ENCODE peak calls at places on chromosomes 1 and 21, in nine cellular contexts. G is GM12891; Y is Kasumi-1; F is non-pigmented ciliary epithelial cell; O is activated CD8-positive, alpha-beta memory T cell treated with anti-CD3 and anti-CD28 coated beads, Interleukin-2, amount 50 U/mL, for 48 hours; R is anterior cingulate cortex; W is body of pancreas; S is NCI-H2081; Q is CD8-positive, alpha-beta memory T cell. L is an unnamed sample.

GRCh38 chr1:118484893-118485292 is 299.9 kb upstream of the SPAG17 start:
- DNase-seq in G (no peak), Y (no peak), F (no peak), O (no peak), R (no peak), W (no peak), S (no peak), Q (no peak), L (no peak)

GRCh38 chr1:61011514-61012263 is 70.7 kb upstream of the NFIA start:
- DNase-seq in G (no peak), Y (no peak), F (no peak), O (no peak), R (no peak), W (no peak), S (peak), Q (no peak), L (no peak)

GRCh38 chr1:109762821-109763645 is 690 bp downstream of the EPS8L3 start:
- DNase-seq in G (no peak), Y (peak), F (peak), O (peak), R (no peak), W (peak), S (no peak), Q (no peak), L (no peak)

GRCh38 chr1:38680801-38681510 is 178.6 kb downstream of the RRAGC start:
- DNase-seq in G (no peak), Y (no peak), F (no peak), O (no peak), R (no peak), W (no peak), S (no peak), Q (no peak), L (no peak)

GRCh38 chr1:164735315-164736052 is 176.5 kb downstream of the PBX1 start:
- DNase-seq in G (no peak), Y (no peak), F (peak), O (no peak), R (peak), W (no peak), S (no peak), Q (no peak), L (no peak)

GRCh38 chr1:34858901-34859441 is 578 bp downstream of the SMIM12 start:
- DNase-seq in G (peak), Y (peak), F (no peak), O (peak), R (no peak), W (no peak), S (no peak), Q (peak), L (peak)

GRCh38 chr1:24110642-24111263 is 1.2 kb downstream of the MYOM3 start:
- DNase-seq in G (no peak), Y (no peak), F (no peak), O (no peak), R (no peak), W (no peak), S (no peak), Q (no peak), L (no peak)

GRCh38 chr1:94560333-94560732 is 18.8 kb upstream of the F3 start:
- DNase-seq in G (no peak), Y (no peak), F (no peak), O (no peak), R (no peak), W (no peak), S (no peak), Q (no peak), L (no peak)

GRCh38 chr1:17912491-17912890 is 157.4 kb downstream of the ACTL8 start:
- DNase-seq in G (no peak), Y (no peak), F (no peak), O (no peak), R (no peak), W (no peak), S (no peak), Q (no peak), L (no peak)

GRCh38 chr1:160416369-160416768 is 16.0 kb downstream of the VANGL2 start:
- DNase-seq in G (no peak), Y (peak), F (no peak), O (no peak), R (no peak), W (no peak), S (peak), Q (no peak), L (no peak)

GRCh38 chr1:58812926-58813325 is 29.1 kb upstream of the JUN start:
- DNase-seq in G (no peak), Y (no peak), F (no peak), O (no peak), R (no peak), W (no peak), S (no peak), Q (peak), L (peak)

GRCh38 chr1:3049164-3049563 is 19.8 kb upstream of the PRDM16 start:
- DNase-seq in G (no peak), Y (no peak), F (no peak), O (peak), R (no peak), W (no peak), S (no peak), Q (no peak), L (no peak)

GRCh38 chr1:197127513-197127912 is 19.0 kb downstream of the ASPM start:
- DNase-seq in G (no peak), Y (no peak), F (no peak), O (no peak), R (no peak), W (no peak), S (no peak), Q (no peak), L (no peak)

GRCh38 chr1:201667479-201667878 is 128.6 kb downstream of the NAV1 start:
- DNase-seq in G (no peak), Y (no peak), F (no peak), O (no peak), R (no peak), W (no peak), S (no peak), Q (no peak), L (no peak)

GRCh38 chr1:86701731-86702130 is 2.6 kb upstream of the SH3GLB1 start:
- DNase-seq in G (no peak), Y (no peak), F (no peak), O (no peak), R (no peak), W (no peak), S (no peak), Q (no peak), L (no peak)

GRCh38 chr1:11145741-11146140 is 43.4 kb upstream of the ANGPTL7 start:
- DNase-seq in G (no peak), Y (no peak), F (no peak), O (no peak), R (no peak), W (no peak), S (no peak), Q (no peak), L (no peak)

GRCh38 chr1:150288382-150288781 is 5.3 kb upstream of the MRPS21 start:
- DNase-seq in G (no peak), Y (no peak), F (no peak), O (no peak), R (no peak), W (no peak), S (no peak), Q (no peak), L (no peak)

GRCh38 chr1:26696645-26697440 is 1.0 kb downstream of the ARID1A start:
- DNase-seq in G (no peak), Y (no peak), F (no peak), O (peak), R (peak), W (peak), S (no peak), Q (peak), L (peak)

GRCh38 chr1:209260146-209260545 is 323.4 kb upstream of the CAMK1G start:
- DNase-seq in G (no peak), Y (no peak), F (no peak), O (no peak), R (no peak), W (no peak), S (no peak), Q (no peak), L (no peak)

GRCh38 chr1:41512701-41513387 is 28.4 kb upstream of the EDN2 start:
- DNase-seq in G (no peak), Y (no peak), F (no peak), O (no peak), R (no peak), W (no peak), S (no peak), Q (no peak), L (no peak)

GRCh38 chr1:199205740-199206139 is 566.9 kb downstream of the PTPRC start:
- DNase-seq in G (no peak), Y (no peak), F (no peak), O (no peak), R (no peak), W (no peak), S (peak), Q (no peak), L (no peak)

GRCh38 chr21:31282095-31282709 is 61.9 kb downstream of the TIAM1 start:
- DNase-seq in G (no peak), Y (no peak), F (peak), O (no peak), R (no peak), W (no peak), S (no peak), Q (no peak), L (no peak)

GRCh38 chr1:14817223-14818170 is 219.0 kb downstream of the KAZN start:
- DNase-seq in G (no peak), Y (no peak), F (no peak), O (no peak), R (no peak), W (no peak), S (no peak), Q (no peak), L (no peak)

GRCh38 chr1:38138498-38139233 is 92.1 kb upstream of the POU3F1 start:
- DNase-seq in G (no peak), Y (no peak), F (peak), O (no peak), R (peak), W (peak), S (peak), Q (no peak), L (no peak)

GRCh38 chr1:166197141-166197540 is 30.3 kb upstream of the FAM78B start:
- DNase-seq in G (no peak), Y (no peak), F (no peak), O (no peak), R (no peak), W (peak), S (no peak), Q (no peak), L (no peak)

GRCh38 chr1:101302831-101303511 is 66.2 kb downstream of the S1PR1 start:
- DNase-seq in G (no peak), Y (no peak), F (no peak), O (no peak), R (no peak), W (no peak), S (no peak), Q (no peak), L (no peak)

GRCh38 chr1:96492236-96492635 is 229.3 kb upstream of the PTBP2 start:
- DNase-seq in G (no peak), Y (no peak), F (no peak), O (no peak), R (no peak), W (no peak), S (no peak), Q (no peak), L (no peak)

GRCh38 chr21:42161957-42162681 is 56.8 kb upstream of the ABCG1 start:
- DNase-seq in G (no peak), Y (no peak), F (no peak), O (peak), R (no peak), W (no peak), S (no peak), Q (no peak), L (peak)

GRCh38 chr1:3170566-3171453 is 101.8 kb downstream of the PRDM16 start:
- DNase-seq in G (no peak), Y (no peak), F (no peak), O (no peak), R (peak), W (peak), S (no peak), Q (no peak), L (no peak)

GRCh38 chr21:44872568-44873355 is 728 bp downstream of the PTTG1IP start:
- DNase-seq in G (no peak), Y (peak), F (no peak), O (no peak), R (no peak), W (no peak), S (no peak), Q (no peak), L (no peak)

GRCh38 chr1:224497714-224498573 is 63.3 kb upstream of the WDR26 start:
- DNase-seq in G (peak), Y (peak), F (peak), O (peak), R (peak), W (peak), S (no peak), Q (no peak), L (peak)